ENCODE peak calls at places on chromosome 21, in seven cellular contexts. I, J, Z, H, O, G and Q are unnamed samples.

GRCh38 chr21:38350681-38351080 is 93.9 kb downstream of the KCNJ15 start:
- DNase-seq in O (no peak), I (no peak), G (no peak), J (no peak), H (peak; percentile 31), Z (no peak), Q (no peak)

GRCh38 chr21:39022901-39023693 is 160.2 kb downstream of the PSMG1 start:
- DNase-seq in Z (no peak), I (no peak), J (no peak), O (peak; percentile 94), H (peak; percentile 26), G (peak; percentile 64), Q (no peak)

GRCh38 chr21:42621166-42621827 is 32.1 kb upstream of the PDE9A start:
- DNase-seq in J (no peak), G (no peak), H (no peak), O (peak; percentile 73), I (no peak), Z (no peak), Q (peak; percentile 42)

GRCh38 chr21:16563795-16564194 is 834.0 kb downstream of the USP25 start:
- DNase-seq in H (no peak), G (peak; percentile 83), J (peak; percentile 45), O (no peak), Z (no peak), I (no peak), Q (no peak)

GRCh38 chr21:44300262-44300959 is 558 bp downstream of the PFKL start:
- DNase-seq in G (peak; percentile 67), O (peak; percentile 93), J (peak; percentile 45), Z (no peak), I (peak; percentile 63), H (peak; percentile 48), Q (peak; percentile 71)

GRCh38 chr21:31731112-31731801 is 661 bp downstream of the SCAF4 start:
- DNase-seq in O (peak; percentile 86), G (peak; percentile 39), H (peak; percentile 55), I (peak; percentile 55), Z (peak; percentile 15), J (no peak), Q (peak; percentile 67)

GRCh38 chr21:45640888-45641479 is 2.5 kb upstream of the PCBP3 start:
- DNase-seq in Z (no peak), O (no peak), I (no peak), G (peak; percentile 51), H (no peak), J (no peak), Q (no peak)

GRCh38 chr21:42038826-42039425 is 28.8 kb upstream of the ZBTB21 start:
- DNase-seq in O (no peak), H (peak; percentile 65), I (no peak), J (no peak), G (peak; percentile 40), Z (no peak), Q (no peak)

GRCh38 chr21:31235671-31236450 is 108.2 kb downstream of the TIAM1 start:
- DNase-seq in O (no peak), G (peak; percentile 67), J (peak; percentile 17), H (no peak), Z (no peak), I (no peak), Q (no peak)

GRCh38 chr21:33801424-33802405 is 113.9 kb downstream of the ATP5PO start:
- DNase-seq in Z (peak; percentile 92), H (peak; percentile 81), G (peak; percentile 90), O (no peak), J (peak; percentile 77), I (no peak), Q (no peak)

GRCh38 chr21:45377325-45377709 is 27.6 kb upstream of the COL18A1 start:
- DNase-seq in I (no peak), O (no peak), G (no peak), J (no peak), H (no peak), Z (no peak), Q (no peak)

GRCh38 chr21:39196310-39196709 is 13.1 kb upstream of the PSMG1 start:
- DNase-seq in Z (no peak), G (no peak), H (no peak), J (no peak), I (no peak), O (no peak), Q (no peak)

GRCh38 chr21:39527664-39528381 is 76.1 kb downstream of the SH3BGR start:
- DNase-seq in O (no peak), Z (peak; percentile 13), H (no peak), J (no peak), G (no peak), I (no peak), Q (no peak)

GRCh38 chr21:45888361-45889009 is 93.1 kb upstream of the COL6A1 start:
- DNase-seq in O (peak; percentile 54), H (peak; percentile 16), J (no peak), G (no peak), I (no peak), Z (no peak), Q (no peak)

GRCh38 chr21:35113064-35113463 is 64.0 kb upstream of the RUNX1 start:
- DNase-seq in O (no peak), H (no peak), Z (no peak), J (no peak), I (no peak), G (peak; percentile 69), Q (no peak)

GRCh38 chr21:44434568-44434925 is 20.8 kb upstream of the LRRC3 start:
- DNase-seq in I (no peak), H (no peak), O (no peak), Z (no peak), J (no peak), G (no peak), Q (no peak)

GRCh38 chr21:22679207-22679606 is 1681.0 kb downstream of the NCAM2 start:
- DNase-seq in Z (no peak), H (no peak), O (no peak), J (no peak), I (no peak), G (no peak), Q (no peak)

GRCh38 chr21:26449161-26449560 is 123.9 kb downstream of the CYYR1 start:
- DNase-seq in H (no peak), J (no peak), G (peak; percentile 39), Z (no peak), I (no peak), O (no peak), Q (no peak)

GRCh38 chr21:46436586-46436985 is 22.1 kb upstream of the DIP2A start:
- DNase-seq in O (peak; percentile 68), I (no peak), G (no peak), J (no peak), H (no peak), Z (no peak), Q (no peak)

GRCh38 chr21:36073181-36073580 is 3.4 kb downstream of the CBR1 start:
- DNase-seq in G (no peak), I (no peak), O (no peak), H (no peak), Z (no peak), J (no peak), Q (no peak)

GRCh38 chr21:37811711-37812110 is 104.5 kb downstream of the KCNJ6 start:
- DNase-seq in I (no peak), Z (no peak), J (no peak), G (peak; percentile 13), O (no peak), H (no peak), Q (no peak)

GRCh38 chr21:38660333-38661295 is 145.1 kb upstream of the ETS2 start:
- DNase-seq in G (no peak), Z (no peak), H (peak; percentile 38), I (peak; percentile 14), J (no peak), O (peak; percentile 89), Q (no peak)

GRCh38 chr21:44722701-44723100 is 11.3 kb upstream of the TSPEAR start:
- DNase-seq in J (no peak), G (no peak), Z (no peak), H (peak; percentile 39), O (no peak), I (no peak), Q (no peak)

GRCh38 chr21:35635261-35635660 is 425.1 kb downstream of the SETD4 start:
- DNase-seq in I (no peak), Z (no peak), H (no peak), O (no peak), J (peak; percentile 35), G (peak; percentile 98), Q (no peak)

GRCh38 chr21:44946254-44947041 is 6.6 kb downstream of the SLX9 start:
- DNase-seq in G (no peak), Z (no peak), I (no peak), O (peak; percentile 70), H (no peak), J (no peak), Q (no peak)

GRCh38 chr21:43815107-43815742 is 25.8 kb downstream of the RRP1 start:
- DNase-seq in O (no peak), G (no peak), H (no peak), J (no peak), I (no peak), Z (no peak), Q (peak; percentile 51)

GRCh38 chr21:36323032-36323431 is 3.0 kb downstream of the MORC3 start:
- DNase-seq in H (peak; percentile 31), Z (no peak), G (peak; percentile 18), I (no peak), O (no peak), J (no peak), Q (no peak)

GRCh38 chr21:44070391-44070790 is 36.8 kb upstream of the PWP2 start:
- DNase-seq in G (no peak), I (no peak), Z (no peak), J (no peak), H (no peak), O (no peak), Q (no peak)

GRCh38 chr21:37455504-37455911 is 88.9 kb downstream of the DYRK1A start:
- DNase-seq in O (no peak), H (no peak), J (no peak), I (no peak), Z (no peak), G (no peak), Q (no peak)

GRCh38 chr21:45538381-45539045 is 3.7 kb downstream of the SLC19A1 start:
- DNase-seq in I (no peak), H (no peak), J (no peak), Z (no peak), G (no peak), O (peak; percentile 73), Q (no peak)

GRCh38 chr21:37159053-37159776 is 86.2 kb downstream of the TTC3 start:
- DNase-seq in Z (no peak), I (no peak), H (no peak), J (no peak), G (no peak), O (no peak), Q (no peak)

GRCh38 chr21:43716376-43717165 is 2.4 kb upstream of the PDXK start:
- DNase-seq in H (no peak), I (no peak), J (no peak), Z (no peak), G (peak; percentile 71), O (peak; percentile 75), Q (peak; percentile 88)

GRCh38 chr21:32055305-32055704 is 182.5 kb downstream of the HUNK start:
- DNase-seq in J (no peak), I (no peak), Z (no peak), O (no peak), H (peak; percentile 99), G (no peak), Q (no peak)

GRCh38 chr21:35940074-35940927 is 120.0 kb downstream of the SETD4 start:
- DNase-seq in Z (peak; percentile 84), I (no peak), J (peak; percentile 48), O (no peak), H (peak; percentile 91), G (peak; percentile 76), Q (peak; percentile 46)

GRCh38 chr21:26070121-26070520 is 100.4 kb downstream of the APP start:
- DNase-seq in Z (no peak), H (no peak), I (no peak), J (no peak), O (no peak), G (no peak), Q (no peak)

GRCh38 chr21:41901099-41901498 is 22.0 kb upstream of the PRDM15 start:
- DNase-seq in O (no peak), J (no peak), Z (no peak), H (no peak), G (no peak), I (peak; percentile 29), Q (no peak)

GRCh38 chr21:36610201-36610600 is 88.7 kb upstream of the SIM2 start:
- DNase-seq in I (no peak), J (no peak), G (no peak), H (no peak), O (no peak), Z (no peak), Q (no peak)